ENCODE peak calls at places on chromosomes 1 and 21, in ten cellular contexts. One of them, this sample, is unnamed.

GRCh38 chr1:55362558-55362957 is 147.4 kb upstream of the USP24 start:
- DNase-seq in activated naive CD4-positive, alpha-beta T cell: no peak
- DNase-seq in stimulated activated CD8-positive, alpha-beta memory T cell treated with anti-CD3 and anti-CD28 coated beads, Interleukin-7, amount 100 ng/mL, for 48 hours: no peak
- DNase-seq in T1000: peak
- DNase-seq in hepatocyte: no peak
- DNase-seq in heart left ventricle: no peak
- DNase-seq in small intestine: no peak
- DNase-seq in GM12878: no peak
- DNase-seq in activated gamma-delta T cell treated with Interleukin-2 at 50 U/mL for 16 hours: no peak
- DNase-seq in mesenteric fat pad: no peak
- DNase-seq in this sample: no peak

GRCh38 chr1:160171352-160171751 is 19.0 kb upstream of the CASQ1 start:
- DNase-seq in activated naive CD4-positive, alpha-beta T cell: no peak
- DNase-seq in stimulated activated CD8-positive, alpha-beta memory T cell treated with anti-CD3 and anti-CD28 coated beads, Interleukin-7, amount 100 ng/mL, for 48 hours: no peak
- DNase-seq in T1000: no peak
- DNase-seq in hepatocyte: no peak
- DNase-seq in heart left ventricle: no peak
- DNase-seq in small intestine: no peak
- DNase-seq in GM12878: no peak
- DNase-seq in activated gamma-delta T cell treated with Interleukin-2 at 50 U/mL for 16 hours: no peak
- DNase-seq in mesenteric fat pad: no peak
- DNase-seq in this sample: no peak

GRCh38 chr1:235950318-235950717 is 83.6 kb upstream of the LYST start:
- DNase-seq in activated naive CD4-positive, alpha-beta T cell: no peak
- DNase-seq in stimulated activated CD8-positive, alpha-beta memory T cell treated with anti-CD3 and anti-CD28 coated beads, Interleukin-7, amount 100 ng/mL, for 48 hours: no peak
- DNase-seq in T1000: no peak
- DNase-seq in hepatocyte: no peak
- DNase-seq in heart left ventricle: no peak
- DNase-seq in small intestine: no peak
- DNase-seq in GM12878: no peak
- DNase-seq in activated gamma-delta T cell treated with Interleukin-2 at 50 U/mL for 16 hours: no peak
- DNase-seq in mesenteric fat pad: no peak
- DNase-seq in this sample: no peak

GRCh38 chr1:20255666-20256065 is 35.0 kb upstream of the VWA5B1 start:
- DNase-seq in activated naive CD4-positive, alpha-beta T cell: no peak
- DNase-seq in stimulated activated CD8-positive, alpha-beta memory T cell treated with anti-CD3 and anti-CD28 coated beads, Interleukin-7, amount 100 ng/mL, for 48 hours: no peak
- DNase-seq in T1000: no peak
- DNase-seq in hepatocyte: peak
- DNase-seq in heart left ventricle: no peak
- DNase-seq in small intestine: peak
- DNase-seq in GM12878: no peak
- DNase-seq in activated gamma-delta T cell treated with Interleukin-2 at 50 U/mL for 16 hours: no peak
- DNase-seq in mesenteric fat pad: no peak
- DNase-seq in this sample: no peak

GRCh38 chr1:44259090-44259489 is 45.8 kb downstream of the DMAP1 start:
- DNase-seq in activated naive CD4-positive, alpha-beta T cell: no peak
- DNase-seq in stimulated activated CD8-positive, alpha-beta memory T cell treated with anti-CD3 and anti-CD28 coated beads, Interleukin-7, amount 100 ng/mL, for 48 hours: no peak
- DNase-seq in T1000: no peak
- DNase-seq in hepatocyte: no peak
- DNase-seq in heart left ventricle: no peak
- DNase-seq in small intestine: no peak
- DNase-seq in GM12878: no peak
- DNase-seq in activated gamma-delta T cell treated with Interleukin-2 at 50 U/mL for 16 hours: no peak
- DNase-seq in mesenteric fat pad: no peak
- DNase-seq in this sample: no peak

GRCh38 chr1:81174811-81175476 is 625.8 kb upstream of the ADGRL2 start:
- DNase-seq in activated naive CD4-positive, alpha-beta T cell: no peak
- DNase-seq in stimulated activated CD8-positive, alpha-beta memory T cell treated with anti-CD3 and anti-CD28 coated beads, Interleukin-7, amount 100 ng/mL, for 48 hours: no peak
- DNase-seq in T1000: peak
- DNase-seq in hepatocyte: peak
- DNase-seq in heart left ventricle: no peak
- DNase-seq in small intestine: peak
- DNase-seq in GM12878: no peak
- DNase-seq in activated gamma-delta T cell treated with Interleukin-2 at 50 U/mL for 16 hours: no peak
- DNase-seq in mesenteric fat pad: no peak
- DNase-seq in this sample: no peak

GRCh38 chr1:48582408-48582807 is 110.4 kb upstream of the SPATA6 start:
- DNase-seq in activated naive CD4-positive, alpha-beta T cell: no peak
- DNase-seq in stimulated activated CD8-positive, alpha-beta memory T cell treated with anti-CD3 and anti-CD28 coated beads, Interleukin-7, amount 100 ng/mL, for 48 hours: no peak
- DNase-seq in T1000: no peak
- DNase-seq in hepatocyte: no peak
- DNase-seq in heart left ventricle: no peak
- DNase-seq in small intestine: no peak
- DNase-seq in GM12878: no peak
- DNase-seq in activated gamma-delta T cell treated with Interleukin-2 at 50 U/mL for 16 hours: no peak
- DNase-seq in mesenteric fat pad: no peak
- DNase-seq in this sample: no peak

GRCh38 chr1:11759791-11760190 is 2.2 kb upstream of the C1orf167 start:
- DNase-seq in activated naive CD4-positive, alpha-beta T cell: no peak
- DNase-seq in stimulated activated CD8-positive, alpha-beta memory T cell treated with anti-CD3 and anti-CD28 coated beads, Interleukin-7, amount 100 ng/mL, for 48 hours: no peak
- DNase-seq in T1000: no peak
- DNase-seq in hepatocyte: no peak
- DNase-seq in heart left ventricle: no peak
- DNase-seq in small intestine: no peak
- DNase-seq in GM12878: no peak
- DNase-seq in activated gamma-delta T cell treated with Interleukin-2 at 50 U/mL for 16 hours: no peak
- DNase-seq in mesenteric fat pad: no peak
- DNase-seq in this sample: no peak

GRCh38 chr21:37210799-37211198 is 56.3 kb downstream of the VPS26C start:
- DNase-seq in activated naive CD4-positive, alpha-beta T cell: no peak
- DNase-seq in stimulated activated CD8-positive, alpha-beta memory T cell treated with anti-CD3 and anti-CD28 coated beads, Interleukin-7, amount 100 ng/mL, for 48 hours: no peak
- DNase-seq in T1000: no peak
- DNase-seq in hepatocyte: no peak
- DNase-seq in heart left ventricle: no peak
- DNase-seq in small intestine: no peak
- DNase-seq in GM12878: no peak
- DNase-seq in activated gamma-delta T cell treated with Interleukin-2 at 50 U/mL for 16 hours: no peak
- DNase-seq in mesenteric fat pad: no peak
- DNase-seq in this sample: no peak

GRCh38 chr1:22846453-22846852 is 126.2 kb downstream of the LACTBL1 start:
- DNase-seq in activated naive CD4-positive, alpha-beta T cell: no peak
- DNase-seq in stimulated activated CD8-positive, alpha-beta memory T cell treated with anti-CD3 and anti-CD28 coated beads, Interleukin-7, amount 100 ng/mL, for 48 hours: no peak
- DNase-seq in T1000: no peak
- DNase-seq in hepatocyte: no peak
- DNase-seq in heart left ventricle: no peak
- DNase-seq in small intestine: no peak
- DNase-seq in GM12878: no peak
- DNase-seq in activated gamma-delta T cell treated with Interleukin-2 at 50 U/mL for 16 hours: no peak
- DNase-seq in mesenteric fat pad: no peak
- DNase-seq in this sample: no peak

GRCh38 chr1:152179566-152179965 is 20.5 kb upstream of the RPTN start:
- DNase-seq in activated naive CD4-positive, alpha-beta T cell: no peak
- DNase-seq in stimulated activated CD8-positive, alpha-beta memory T cell treated with anti-CD3 and anti-CD28 coated beads, Interleukin-7, amount 100 ng/mL, for 48 hours: no peak
- DNase-seq in T1000: no peak
- DNase-seq in hepatocyte: no peak
- DNase-seq in heart left ventricle: no peak
- DNase-seq in small intestine: no peak
- DNase-seq in GM12878: no peak
- DNase-seq in activated gamma-delta T cell treated with Interleukin-2 at 50 U/mL for 16 hours: no peak
- DNase-seq in mesenteric fat pad: no peak
- DNase-seq in this sample: no peak

GRCh38 chr1:202264300-202265075 is 70.9 kb downstream of the LGR6 start:
- DNase-seq in activated naive CD4-positive, alpha-beta T cell: no peak
- DNase-seq in stimulated activated CD8-positive, alpha-beta memory T cell treated with anti-CD3 and anti-CD28 coated beads, Interleukin-7, amount 100 ng/mL, for 48 hours: no peak
- DNase-seq in T1000: no peak
- DNase-seq in hepatocyte: no peak
- DNase-seq in heart left ventricle: no peak
- DNase-seq in small intestine: no peak
- DNase-seq in GM12878: no peak
- DNase-seq in activated gamma-delta T cell treated with Interleukin-2 at 50 U/mL for 16 hours: no peak
- DNase-seq in mesenteric fat pad: peak
- DNase-seq in this sample: peak

GRCh38 chr1:79945391-79945790 is 938.9 kb upstream of the ADGRL4 start:
- DNase-seq in activated naive CD4-positive, alpha-beta T cell: no peak
- DNase-seq in stimulated activated CD8-positive, alpha-beta memory T cell treated with anti-CD3 and anti-CD28 coated beads, Interleukin-7, amount 100 ng/mL, for 48 hours: no peak
- DNase-seq in T1000: no peak
- DNase-seq in hepatocyte: no peak
- DNase-seq in heart left ventricle: no peak
- DNase-seq in small intestine: no peak
- DNase-seq in GM12878: no peak
- DNase-seq in activated gamma-delta T cell treated with Interleukin-2 at 50 U/mL for 16 hours: no peak
- DNase-seq in mesenteric fat pad: no peak
- DNase-seq in this sample: no peak

GRCh38 chr1:206930210-206930798 is 8.6 kb upstream of the FCMR start:
- DNase-seq in activated naive CD4-positive, alpha-beta T cell: no peak
- DNase-seq in stimulated activated CD8-positive, alpha-beta memory T cell treated with anti-CD3 and anti-CD28 coated beads, Interleukin-7, amount 100 ng/mL, for 48 hours: peak
- DNase-seq in T1000: no peak
- DNase-seq in hepatocyte: no peak
- DNase-seq in heart left ventricle: no peak
- DNase-seq in small intestine: peak
- DNase-seq in GM12878: peak
- DNase-seq in activated gamma-delta T cell treated with Interleukin-2 at 50 U/mL for 16 hours: peak
- DNase-seq in mesenteric fat pad: no peak
- DNase-seq in this sample: no peak

GRCh38 chr1:165114022-165114888 is 242.3 kb downstream of the LMX1A start:
- DNase-seq in activated naive CD4-positive, alpha-beta T cell: no peak
- DNase-seq in stimulated activated CD8-positive, alpha-beta memory T cell treated with anti-CD3 and anti-CD28 coated beads, Interleukin-7, amount 100 ng/mL, for 48 hours: no peak
- DNase-seq in T1000: peak
- DNase-seq in hepatocyte: peak
- DNase-seq in heart left ventricle: no peak
- DNase-seq in small intestine: peak
- DNase-seq in GM12878: no peak
- DNase-seq in activated gamma-delta T cell treated with Interleukin-2 at 50 U/mL for 16 hours: no peak
- DNase-seq in mesenteric fat pad: no peak
- DNase-seq in this sample: no peak

GRCh38 chr1:56464294-56464693 is 115.1 kb downstream of the PLPP3 start:
- DNase-seq in activated naive CD4-positive, alpha-beta T cell: no peak
- DNase-seq in stimulated activated CD8-positive, alpha-beta memory T cell treated with anti-CD3 and anti-CD28 coated beads, Interleukin-7, amount 100 ng/mL, for 48 hours: no peak
- DNase-seq in T1000: no peak
- DNase-seq in hepatocyte: no peak
- DNase-seq in heart left ventricle: no peak
- DNase-seq in small intestine: peak
- DNase-seq in GM12878: no peak
- DNase-seq in activated gamma-delta T cell treated with Interleukin-2 at 50 U/mL for 16 hours: no peak
- DNase-seq in mesenteric fat pad: no peak
- DNase-seq in this sample: no peak

GRCh38 chr1:186735463-186735862 is 55.2 kb upstream of the PTGS2 start:
- DNase-seq in activated naive CD4-positive, alpha-beta T cell: no peak
- DNase-seq in stimulated activated CD8-positive, alpha-beta memory T cell treated with anti-CD3 and anti-CD28 coated beads, Interleukin-7, amount 100 ng/mL, for 48 hours: no peak
- DNase-seq in T1000: no peak
- DNase-seq in hepatocyte: no peak
- DNase-seq in heart left ventricle: no peak
- DNase-seq in small intestine: no peak
- DNase-seq in GM12878: no peak
- DNase-seq in activated gamma-delta T cell treated with Interleukin-2 at 50 U/mL for 16 hours: no peak
- DNase-seq in mesenteric fat pad: no peak
- DNase-seq in this sample: no peak

GRCh38 chr1:157181790-157182189 is 43.6 kb upstream of the ETV3 start:
- DNase-seq in activated naive CD4-positive, alpha-beta T cell: no peak
- DNase-seq in stimulated activated CD8-positive, alpha-beta memory T cell treated with anti-CD3 and anti-CD28 coated beads, Interleukin-7, amount 100 ng/mL, for 48 hours: no peak
- DNase-seq in T1000: no peak
- DNase-seq in hepatocyte: no peak
- DNase-seq in heart left ventricle: no peak
- DNase-seq in small intestine: no peak
- DNase-seq in GM12878: no peak
- DNase-seq in activated gamma-delta T cell treated with Interleukin-2 at 50 U/mL for 16 hours: no peak
- DNase-seq in mesenteric fat pad: no peak
- DNase-seq in this sample: no peak

GRCh38 chr1:39839651-39840050 is 43.7 kb downstream of the TRIT1 start:
- DNase-seq in activated naive CD4-positive, alpha-beta T cell: no peak
- DNase-seq in stimulated activated CD8-positive, alpha-beta memory T cell treated with anti-CD3 and anti-CD28 coated beads, Interleukin-7, amount 100 ng/mL, for 48 hours: no peak
- DNase-seq in T1000: no peak
- DNase-seq in hepatocyte: no peak
- DNase-seq in heart left ventricle: no peak
- DNase-seq in small intestine: no peak
- DNase-seq in GM12878: no peak
- DNase-seq in activated gamma-delta T cell treated with Interleukin-2 at 50 U/mL for 16 hours: no peak
- DNase-seq in mesenteric fat pad: no peak
- DNase-seq in this sample: no peak

This sample was measured in breast epithelium.